ENCODE peak calls at places on chromosomes 3 and 15, in four cellular contexts. One of them, this sample, is unnamed. For H3K79me1, the result is how much of the 10 kb centered on the place peaks cover.

GRCh38 chr3:32532434-32532833 is 29.8 kb upstream of the CMTM6 start:
- DNase-seq in mesendoderm: no peak
- DNase-seq in IMR-90: no peak
- DNase-seq in H1: no peak
- DNase-seq in this sample: no peak

GRCh38 chr15:62962101-62962995 is 80.2 kb upstream of the TPM1 start:
- DNase-seq in mesendoderm: no peak
- DNase-seq in IMR-90: no peak
- DNase-seq in H1: no peak
- DNase-seq in this sample: no peak

GRCh38 chr3:58490860-58491501 is 915 bp upstream of the KCTD6 start:
- DNase-seq in mesendoderm: no peak
- DNase-seq in IMR-90: no peak
- DNase-seq in H1: no peak
- DNase-seq in this sample: no peak

GRCh38 chr15:63460210-63461135 is 43.9 kb upstream of the USP3 start:
- DNase-seq in mesendoderm: no peak
- DNase-seq in IMR-90: no peak
- DNase-seq in H1: no peak
- DNase-seq in this sample: no peak

GRCh38 chr3:62220616-62221015 is 152.7 kb downstream of the FEZF2 start:
- DNase-seq in mesendoderm: peak
- DNase-seq in IMR-90: no peak
- DNase-seq in H1: no peak
- DNase-seq in this sample: no peak

GRCh38 chr15:77817434-77817833 is 184.7 kb upstream of the LINGO1 start:
- DNase-seq in mesendoderm: no peak
- DNase-seq in IMR-90: no peak
- DNase-seq in H1: no peak
- DNase-seq in this sample: no peak

GRCh38 chr3:55166577-55167555 is 239.0 kb upstream of the LRTM1 start:
- DNase-seq in mesendoderm: no peak
- DNase-seq in IMR-90: peak
- DNase-seq in H1: no peak
- DNase-seq in this sample: no peak

GRCh38 chr3:178967184-178967532 is 104.5 kb downstream of the ZMAT3 start:
- DNase-seq in mesendoderm: no peak
- DNase-seq in IMR-90: no peak
- DNase-seq in H1: no peak
- DNase-seq in this sample: no peak

GRCh38 chr3:146161725-146162047 is 702 bp upstream of the PLOD2 start:
- DNase-seq in mesendoderm: peak
- DNase-seq in IMR-90: peak
- DNase-seq in H1: no peak
- DNase-seq in this sample: no peak

GRCh38 chr3:151209652-151210051 is 6.6 kb upstream of the GPR171 start:
- DNase-seq in mesendoderm: no peak
- DNase-seq in IMR-90: no peak
- DNase-seq in H1: no peak
- DNase-seq in this sample: no peak

GRCh38 chr3:163138258-163138657 is 1641.7 kb downstream of the OTOL1 start:
- DNase-seq in mesendoderm: no peak
- DNase-seq in IMR-90: no peak
- DNase-seq in H1: no peak
- DNase-seq in this sample: no peak

GRCh38 chr15:92664178-92664900 is 8.8 kb upstream of the FAM174B start:
- DNase-seq in mesendoderm: no peak
- DNase-seq in IMR-90: no peak
- DNase-seq in H1: no peak
- DNase-seq in this sample: no peak

GRCh38 chr3:143526016-143526540 is 322.2 kb downstream of the SLC9A9 start:
- DNase-seq in mesendoderm: peak
- DNase-seq in IMR-90: no peak
- DNase-seq in H1: no peak
- DNase-seq in this sample: no peak

GRCh38 chr3:88984832-88985231 is 122.6 kb upstream of the EPHA3 start:
- DNase-seq in mesendoderm: no peak
- DNase-seq in IMR-90: no peak
- DNase-seq in H1: no peak
- DNase-seq in this sample: no peak

GRCh38 chr3:4948395-4948794 is 30.8 kb upstream of the BHLHE40 start:
- DNase-seq in mesendoderm: no peak
- DNase-seq in IMR-90: peak
- DNase-seq in H1: no peak
- DNase-seq in this sample: no peak

GRCh38 chr15:25863067-25863967 is at the start of gene ATP10A:
- DNase-seq in mesendoderm: peak
- DNase-seq in IMR-90: peak
- DNase-seq in H1: no peak
- DNase-seq in this sample: peak

GRCh38 chr15:70284438-70285214 is 186.9 kb upstream of the TLE3 start:
- DNase-seq in mesendoderm: peak
- DNase-seq in IMR-90: no peak
- DNase-seq in H1: no peak
- DNase-seq in this sample: no peak

GRCh38 chr3:150076443-150076842 is 105.7 kb upstream of the PFN2 start:
- DNase-seq in mesendoderm: no peak
- DNase-seq in IMR-90: no peak
- DNase-seq in H1: no peak
- DNase-seq in this sample: no peak
- H4K5ac ChIP-seq in mesendoderm: no peak
- H4K5ac ChIP-seq in IMR-90: no peak
- H4K5ac ChIP-seq in H1: no peak
- H4K5ac ChIP-seq in this sample: no peak

GRCh38 chr3:44955917-44956316 is 20.1 kb downstream of the ZDHHC3 start:
- DNase-seq in mesendoderm: no peak
- DNase-seq in IMR-90: no peak
- DNase-seq in H1: no peak
- DNase-seq in this sample: no peak

GRCh38 chr3:44952689-44953088 is 23.3 kb downstream of the ZDHHC3 start:
- DNase-seq in mesendoderm: no peak
- DNase-seq in IMR-90: no peak
- DNase-seq in H1: no peak
- DNase-seq in this sample: no peak

GRCh38 chr3:44957986-44958385 is 18.0 kb downstream of the ZDHHC3 start:
- DNase-seq in mesendoderm: no peak
- DNase-seq in IMR-90: no peak
- DNase-seq in H1: no peak
- DNase-seq in this sample: no peak

GRCh38 chr3:44954289-44954688 is 21.7 kb downstream of the ZDHHC3 start:
- DNase-seq in mesendoderm: no peak
- DNase-seq in IMR-90: no peak
- DNase-seq in H1: no peak
- DNase-seq in this sample: no peak

GRCh38 chr3:44954962-44955361 is 21.0 kb downstream of the ZDHHC3 start:
- DNase-seq in mesendoderm: no peak
- DNase-seq in IMR-90: peak
- DNase-seq in H1: no peak
- DNase-seq in this sample: no peak
- H3K79me1 ChIP-seq in mesendoderm: under half
- H3K79me1 ChIP-seq in IMR-90: under half
- H3K79me1 ChIP-seq in H1: under half
- H3K79me1 ChIP-seq in this sample: under half

GRCh38 chr3:18199757-18200156 is 225.4 kb downstream of the SATB1 start:
- DNase-seq in mesendoderm: no peak
- DNase-seq in IMR-90: no peak
- DNase-seq in H1: no peak
- DNase-seq in this sample: no peak
- H4K5ac ChIP-seq in mesendoderm: no peak
- H4K5ac ChIP-seq in IMR-90: no peak
- H4K5ac ChIP-seq in H1: no peak
- H4K5ac ChIP-seq in this sample: no peak

DNA sequence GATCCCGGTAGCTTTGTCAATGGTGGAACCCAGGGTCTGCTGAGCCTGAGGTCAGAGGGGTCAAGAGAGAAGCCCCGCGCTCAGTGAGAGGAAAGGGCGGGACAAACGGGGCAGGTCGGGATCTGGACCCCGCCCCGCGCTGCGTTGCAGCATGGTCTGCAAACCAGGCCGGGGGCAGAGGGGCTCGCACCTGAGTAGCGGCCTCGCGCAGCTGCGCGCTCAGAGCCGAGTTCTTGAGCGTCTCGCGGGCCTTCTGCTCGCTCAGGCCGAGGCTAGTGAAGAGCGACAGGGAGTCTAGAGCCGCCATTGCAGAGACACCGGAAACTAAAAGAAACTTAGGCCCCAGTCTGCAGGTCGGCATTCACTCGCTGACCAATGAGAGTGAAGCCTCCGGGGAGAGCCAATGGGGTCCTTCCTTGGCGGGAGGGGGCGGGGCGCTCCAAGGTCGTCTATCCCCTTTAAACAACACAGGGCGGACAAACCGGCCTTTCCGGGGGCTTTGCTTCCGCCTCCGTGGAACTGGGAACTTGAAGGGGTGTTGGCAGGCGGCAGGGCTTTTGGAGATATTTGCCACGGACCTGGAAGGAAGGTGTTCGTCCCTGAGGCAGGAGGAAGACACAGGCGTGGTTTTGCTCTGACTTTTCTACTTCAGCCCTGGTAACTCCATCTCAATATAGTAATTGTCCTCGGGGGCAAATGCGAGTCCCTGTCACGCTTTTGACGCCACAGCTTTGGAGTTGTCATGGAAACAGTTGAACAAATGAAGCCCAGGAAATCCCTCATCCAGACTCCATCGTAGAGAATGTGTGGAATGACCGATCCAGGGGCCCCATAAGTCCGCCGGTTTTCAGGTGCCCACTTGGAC is at the start of gene QARS1:
- DNase-seq in mesendoderm: peak
- DNase-seq in IMR-90: peak
- DNase-seq in H1: peak
- DNase-seq in this sample: peak
- H3K79me1 ChIP-seq in mesendoderm: under half
- H3K79me1 ChIP-seq in IMR-90: under half
- H3K79me1 ChIP-seq in H1: under half
- H3K79me1 ChIP-seq in this sample: under half

GRCh38 chr15:31856581-31856980 is 173.7 kb upstream of the CHRNA7 start:
- DNase-seq in mesendoderm: no peak
- DNase-seq in IMR-90: no peak
- DNase-seq in H1: no peak
- DNase-seq in this sample: no peak
- H4K5ac ChIP-seq in mesendoderm: no peak
- H4K5ac ChIP-seq in IMR-90: no peak
- H4K5ac ChIP-seq in H1: no peak
- H4K5ac ChIP-seq in this sample: no peak

This sample was measured in H9.